ENCODE peak calls at places on chromosomes 3 and 15, in seven cellular contexts. One of them, this sample, is unnamed.

GRCh38 chr15:65460948-65461347 is 38.2 kb upstream of the IGDCC4 start:
- DNase-seq in RPMI7951: peak
- DNase-seq in activated T-cell treated with anti-CD3 and anti-CD28 coated beads for 1 hour: no peak
- DNase-seq in stimulated activated CD8-positive, alpha-beta memory T cell treated with anti-CD3 and anti-CD28 coated beads, Interleukin-15, amount 100 ng/mL, for 24 hours: no peak
- DNase-seq in NCI-H510A: no peak
- DNase-seq in epithelial cell of prostate: no peak
- DNase-seq in activated naive CD8-positive, alpha-beta T cell treated with anti-CD3 and anti-CD28 coated beads for 36 hours: peak
- DNase-seq in this sample: no peak

GRCh38 chr15:40909662-40910625 is 15.7 kb downstream of the VPS18 start:
- DNase-seq in epithelial cell of prostate: no peak
- DNase-seq in stimulated activated CD8-positive, alpha-beta memory T cell treated with anti-CD3 and anti-CD28 coated beads, Interleukin-15, amount 100 ng/mL, for 24 hours: no peak
- DNase-seq in RPMI7951: peak
- DNase-seq in activated T-cell treated with anti-CD3 and anti-CD28 coated beads for 1 hour: no peak
- DNase-seq in NCI-H510A: no peak
- DNase-seq in activated naive CD8-positive, alpha-beta T cell treated with anti-CD3 and anti-CD28 coated beads for 36 hours: no peak
- DNase-seq in this sample: no peak

GRCh38 chr3:138461246-138461645 is 26.8 kb downstream of the ESYT3 start:
- DNase-seq in RPMI7951: no peak
- DNase-seq in activated T-cell treated with anti-CD3 and anti-CD28 coated beads for 1 hour: no peak
- DNase-seq in stimulated activated CD8-positive, alpha-beta memory T cell treated with anti-CD3 and anti-CD28 coated beads, Interleukin-15, amount 100 ng/mL, for 24 hours: no peak
- DNase-seq in activated naive CD8-positive, alpha-beta T cell treated with anti-CD3 and anti-CD28 coated beads for 36 hours: no peak
- DNase-seq in NCI-H510A: no peak
- DNase-seq in epithelial cell of prostate: no peak
- DNase-seq in this sample: no peak

GRCh38 chr3:38120690-38121450 is 16.1 kb downstream of the ACAA1 start:
- DNase-seq in activated naive CD8-positive, alpha-beta T cell treated with anti-CD3 and anti-CD28 coated beads for 36 hours: no peak
- DNase-seq in activated T-cell treated with anti-CD3 and anti-CD28 coated beads for 1 hour: no peak
- DNase-seq in NCI-H510A: no peak
- DNase-seq in RPMI7951: no peak
- DNase-seq in epithelial cell of prostate: no peak
- DNase-seq in stimulated activated CD8-positive, alpha-beta memory T cell treated with anti-CD3 and anti-CD28 coated beads, Interleukin-15, amount 100 ng/mL, for 24 hours: no peak
- DNase-seq in this sample: no peak

GRCh38 chr3:160826408-160826807 is 70.4 kb downstream of the PPM1L start:
- DNase-seq in epithelial cell of prostate: no peak
- DNase-seq in activated naive CD8-positive, alpha-beta T cell treated with anti-CD3 and anti-CD28 coated beads for 36 hours: no peak
- DNase-seq in RPMI7951: no peak
- DNase-seq in activated T-cell treated with anti-CD3 and anti-CD28 coated beads for 1 hour: no peak
- DNase-seq in stimulated activated CD8-positive, alpha-beta memory T cell treated with anti-CD3 and anti-CD28 coated beads, Interleukin-15, amount 100 ng/mL, for 24 hours: no peak
- DNase-seq in NCI-H510A: no peak
- DNase-seq in this sample: no peak

GRCh38 chr3:159762238-159762637 is 226.4 kb upstream of the IL12A start:
- DNase-seq in stimulated activated CD8-positive, alpha-beta memory T cell treated with anti-CD3 and anti-CD28 coated beads, Interleukin-15, amount 100 ng/mL, for 24 hours: no peak
- DNase-seq in activated naive CD8-positive, alpha-beta T cell treated with anti-CD3 and anti-CD28 coated beads for 36 hours: no peak
- DNase-seq in RPMI7951: peak
- DNase-seq in activated T-cell treated with anti-CD3 and anti-CD28 coated beads for 1 hour: no peak
- DNase-seq in epithelial cell of prostate: no peak
- DNase-seq in NCI-H510A: no peak
- DNase-seq in this sample: no peak

GRCh38 chr15:70351941-70352774 is 254.4 kb upstream of the TLE3 start:
- DNase-seq in stimulated activated CD8-positive, alpha-beta memory T cell treated with anti-CD3 and anti-CD28 coated beads, Interleukin-15, amount 100 ng/mL, for 24 hours: no peak
- DNase-seq in RPMI7951: no peak
- DNase-seq in epithelial cell of prostate: no peak
- DNase-seq in activated T-cell treated with anti-CD3 and anti-CD28 coated beads for 1 hour: no peak
- DNase-seq in NCI-H510A: no peak
- DNase-seq in activated naive CD8-positive, alpha-beta T cell treated with anti-CD3 and anti-CD28 coated beads for 36 hours: no peak
- DNase-seq in this sample: no peak

GRCh38 chr15:79370716-79371115 is 59.8 kb downstream of the TMED3 start:
- DNase-seq in NCI-H510A: no peak
- DNase-seq in activated T-cell treated with anti-CD3 and anti-CD28 coated beads for 1 hour: no peak
- DNase-seq in RPMI7951: peak
- DNase-seq in activated naive CD8-positive, alpha-beta T cell treated with anti-CD3 and anti-CD28 coated beads for 36 hours: no peak
- DNase-seq in epithelial cell of prostate: no peak
- DNase-seq in stimulated activated CD8-positive, alpha-beta memory T cell treated with anti-CD3 and anti-CD28 coated beads, Interleukin-15, amount 100 ng/mL, for 24 hours: no peak
- DNase-seq in this sample: no peak

GRCh38 chr3:31029756-31030155 is 135.3 kb upstream of the GADL1 start:
- DNase-seq in RPMI7951: no peak
- DNase-seq in NCI-H510A: no peak
- DNase-seq in activated T-cell treated with anti-CD3 and anti-CD28 coated beads for 1 hour: no peak
- DNase-seq in stimulated activated CD8-positive, alpha-beta memory T cell treated with anti-CD3 and anti-CD28 coated beads, Interleukin-15, amount 100 ng/mL, for 24 hours: no peak
- DNase-seq in activated naive CD8-positive, alpha-beta T cell treated with anti-CD3 and anti-CD28 coated beads for 36 hours: no peak
- DNase-seq in epithelial cell of prostate: no peak
- DNase-seq in this sample: no peak

GRCh38 chr15:63539517-63539916 is 35.1 kb downstream of the USP3 start:
- DNase-seq in activated naive CD8-positive, alpha-beta T cell treated with anti-CD3 and anti-CD28 coated beads for 36 hours: no peak
- DNase-seq in activated T-cell treated with anti-CD3 and anti-CD28 coated beads for 1 hour: no peak
- DNase-seq in NCI-H510A: peak
- DNase-seq in stimulated activated CD8-positive, alpha-beta memory T cell treated with anti-CD3 and anti-CD28 coated beads, Interleukin-15, amount 100 ng/mL, for 24 hours: no peak
- DNase-seq in RPMI7951: no peak
- DNase-seq in epithelial cell of prostate: no peak
- DNase-seq in this sample: no peak

GRCh38 chr15:92878593-92879053 is 21.5 kb upstream of the CHD2 start:
- DNase-seq in activated T-cell treated with anti-CD3 and anti-CD28 coated beads for 1 hour: no peak
- DNase-seq in stimulated activated CD8-positive, alpha-beta memory T cell treated with anti-CD3 and anti-CD28 coated beads, Interleukin-15, amount 100 ng/mL, for 24 hours: no peak
- DNase-seq in RPMI7951: no peak
- DNase-seq in epithelial cell of prostate: no peak
- DNase-seq in activated naive CD8-positive, alpha-beta T cell treated with anti-CD3 and anti-CD28 coated beads for 36 hours: no peak
- DNase-seq in NCI-H510A: peak
- DNase-seq in this sample: no peak

GRCh38 chr3:195065142-195065863 is 205.7 kb downstream of the XXYLT1 start:
- DNase-seq in activated T-cell treated with anti-CD3 and anti-CD28 coated beads for 1 hour: no peak
- DNase-seq in RPMI7951: no peak
- DNase-seq in stimulated activated CD8-positive, alpha-beta memory T cell treated with anti-CD3 and anti-CD28 coated beads, Interleukin-15, amount 100 ng/mL, for 24 hours: no peak
- DNase-seq in activated naive CD8-positive, alpha-beta T cell treated with anti-CD3 and anti-CD28 coated beads for 36 hours: no peak
- DNase-seq in epithelial cell of prostate: no peak
- DNase-seq in NCI-H510A: no peak
- DNase-seq in this sample: no peak

GRCh38 chr15:74511583-74511982 is 29.4 kb upstream of the ARID3B start:
- DNase-seq in RPMI7951: no peak
- DNase-seq in activated T-cell treated with anti-CD3 and anti-CD28 coated beads for 1 hour: no peak
- DNase-seq in NCI-H510A: no peak
- DNase-seq in activated naive CD8-positive, alpha-beta T cell treated with anti-CD3 and anti-CD28 coated beads for 36 hours: no peak
- DNase-seq in epithelial cell of prostate: no peak
- DNase-seq in stimulated activated CD8-positive, alpha-beta memory T cell treated with anti-CD3 and anti-CD28 coated beads, Interleukin-15, amount 100 ng/mL, for 24 hours: no peak
- DNase-seq in this sample: no peak

GRCh38 chr15:23628612-23629233 is 18.9 kb downstream of the MAGEL2 start:
- DNase-seq in activated naive CD8-positive, alpha-beta T cell treated with anti-CD3 and anti-CD28 coated beads for 36 hours: no peak
- DNase-seq in epithelial cell of prostate: no peak
- DNase-seq in activated T-cell treated with anti-CD3 and anti-CD28 coated beads for 1 hour: no peak
- DNase-seq in NCI-H510A: no peak
- DNase-seq in RPMI7951: no peak
- DNase-seq in stimulated activated CD8-positive, alpha-beta memory T cell treated with anti-CD3 and anti-CD28 coated beads, Interleukin-15, amount 100 ng/mL, for 24 hours: no peak
- DNase-seq in this sample: no peak

GRCh38 chr3:43999920-44000319 is 241.8 kb upstream of the TOPAZ1 start:
- DNase-seq in activated T-cell treated with anti-CD3 and anti-CD28 coated beads for 1 hour: no peak
- DNase-seq in epithelial cell of prostate: no peak
- DNase-seq in RPMI7951: no peak
- DNase-seq in NCI-H510A: no peak
- DNase-seq in activated naive CD8-positive, alpha-beta T cell treated with anti-CD3 and anti-CD28 coated beads for 36 hours: no peak
- DNase-seq in stimulated activated CD8-positive, alpha-beta memory T cell treated with anti-CD3 and anti-CD28 coated beads, Interleukin-15, amount 100 ng/mL, for 24 hours: no peak
- DNase-seq in this sample: no peak